ENCODE peak calls at places on chromosomes 3 and 15, in four cellular contexts. E is SK-N-SH, T is K562, W is GM12878. S is an unnamed sample.

GRCh38 chr15:85494035-85494793 is 113.8 kb downstream of the AKAP13 start:
- DNase-seq in W (no peak), T (no peak), E (no peak), S (no peak)

GRCh38 chr3:106566277-106566676 is 697.5 kb upstream of the CBLB start:
- DNase-seq in T (no peak), W (peak), E (no peak), S (no peak)

GRCh38 chr15:93048759-93049161 is 40.3 kb downstream of the RGMA start:
- DNase-seq in E (no peak), T (no peak), W (no peak), S (no peak)

GRCh38 chr3:72068621-72069020 is 283.7 kb upstream of the PROK2 start:
- DNase-seq in E (no peak), W (no peak), T (no peak), S (no peak)

GRCh38 chr3:66401578-66402382 is 99.0 kb downstream of the LRIG1 start:
- DNase-seq in T (no peak), E (no peak), W (no peak), S (no peak)

GRCh38 chr3:14863324-14864100 is 44.8 kb downstream of the FGD5 start:
- DNase-seq in E (no peak), W (no peak), T (no peak), S (no peak)

GRCh38 chr3:97984061-97984460 is 11.8 kb upstream of the RIOX2 start:
- DNase-seq in T (no peak), E (no peak), W (no peak), S (no peak)

GRCh38 chr15:72106068-72106467 is 11.9 kb downstream of the MYO9A start:
- DNase-seq in W (no peak), E (no peak), T (no peak), S (no peak)

GRCh38 chr15:62739082-62739481 is 303.5 kb upstream of the TPM1 start:
- DNase-seq in W (no peak), T (no peak), E (no peak), S (no peak)

GRCh38 chr15:67017318-67017717 is 48.1 kb upstream of the SMAD3 start:
- DNase-seq in W (no peak), E (no peak), T (no peak), S (no peak)

DNA sequence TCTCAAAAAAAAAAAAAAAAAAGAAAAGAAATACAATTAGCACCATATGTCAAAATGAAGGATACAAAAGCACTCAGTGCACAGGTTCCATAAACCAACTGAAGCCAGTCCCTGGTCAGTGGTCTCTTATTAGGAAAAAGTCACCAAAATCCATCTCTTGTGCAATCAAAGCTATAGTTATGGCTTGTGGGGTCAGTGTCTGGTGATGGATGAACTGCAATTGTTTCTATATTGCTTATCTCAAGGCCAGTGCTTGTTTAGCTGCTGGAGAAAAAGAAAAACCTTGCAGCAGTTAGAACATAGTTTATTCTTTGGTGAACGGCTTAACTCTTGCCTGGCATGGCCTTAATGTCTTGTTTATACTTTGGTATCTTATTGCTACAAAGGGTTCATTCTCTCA is 2.8 kb upstream of the UQCRC1 start:
- DNase-seq in T (no peak), W (no peak), E (no peak), S (no peak)
- TF ChIP-seq RFX5 in T (no peak), W (no peak), E (no peak), S (no peak)

GRCh38 chr3:124261301-124261700 is 269.4 kb upstream of the ROPN1 start:
- DNase-seq in E (no peak), W (no peak), T (no peak), S (no peak)
- TF ChIP-seq NRF1 in E (no peak), W (no peak), T (no peak), S (no peak)

GRCh38 chr3:11380314-11380713 is 108.1 kb downstream of the ATG7 start:
- DNase-seq in T (no peak), E (no peak), W (no peak), S (no peak)
- TF ChIP-seq RFX5 in T (no peak), E (no peak), W (no peak), S (no peak)

DNA sequence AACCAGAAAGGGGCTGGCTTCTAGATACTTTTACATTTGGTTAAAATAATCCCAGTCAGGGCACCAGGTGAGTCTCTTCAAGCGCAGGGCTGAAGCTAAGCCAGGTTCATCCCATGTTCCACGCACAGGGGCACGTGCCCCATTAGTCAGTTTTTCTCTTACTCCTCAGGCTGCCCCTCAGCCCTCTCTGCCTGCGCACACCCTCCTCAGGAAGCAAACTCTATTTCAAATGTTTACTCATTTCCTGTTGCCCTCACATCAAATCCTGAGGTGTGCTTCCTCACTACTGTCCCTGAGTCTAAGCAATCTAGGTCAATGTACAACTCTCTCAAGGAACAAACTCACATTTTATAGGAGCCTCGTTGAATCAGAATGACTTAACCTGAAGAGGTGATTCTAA is 48.5 kb downstream of the THBS1 start:
- DNase-seq in E (no peak), W (no peak), T (no peak), S (no peak)
- TF ChIP-seq NRF1 in E (no peak), W (no peak), T (no peak), S (no peak)

DNA sequence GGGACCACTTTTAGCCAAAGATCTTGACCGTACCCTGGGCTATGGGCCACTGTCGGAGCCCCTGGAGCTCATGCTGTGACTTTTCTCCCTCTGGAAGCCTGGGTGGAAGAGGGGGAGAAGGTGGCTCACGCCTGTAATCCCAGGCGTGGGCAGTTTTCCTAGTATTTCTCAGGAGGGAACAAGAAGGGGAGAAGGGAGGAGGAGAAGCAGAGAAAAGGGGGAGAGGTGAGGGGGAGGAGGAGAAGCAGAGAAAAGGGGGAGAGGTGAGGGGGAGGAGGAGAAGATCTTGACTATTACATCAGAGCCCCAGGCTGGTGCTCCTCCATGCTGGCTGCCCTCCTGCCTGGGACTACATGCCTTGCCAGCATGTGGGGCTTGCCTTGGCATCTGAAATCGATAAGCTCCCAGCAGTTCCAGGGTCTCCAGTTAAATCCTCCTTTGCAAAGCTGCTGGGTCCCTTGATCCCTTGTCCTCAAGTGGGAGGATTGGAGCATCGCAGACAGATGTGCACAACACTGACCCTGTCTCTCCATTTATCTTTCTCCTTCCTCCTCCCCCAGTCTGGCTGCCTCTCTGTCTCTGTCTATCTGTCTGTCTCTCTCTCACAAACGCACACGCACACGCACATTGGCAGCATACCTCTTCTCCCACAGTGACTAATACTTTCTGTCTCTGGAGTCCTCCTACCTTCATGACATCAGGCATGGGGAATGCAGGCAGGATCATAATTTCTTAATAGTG is 41.6 kb downstream of the MRAS start:
- DNase-seq in T (no peak), E (no peak), W (no peak), S (no peak)
- TF ChIP-seq RFX5 in T (no peak), E (no peak), W (no peak), S (no peak)

DNA sequence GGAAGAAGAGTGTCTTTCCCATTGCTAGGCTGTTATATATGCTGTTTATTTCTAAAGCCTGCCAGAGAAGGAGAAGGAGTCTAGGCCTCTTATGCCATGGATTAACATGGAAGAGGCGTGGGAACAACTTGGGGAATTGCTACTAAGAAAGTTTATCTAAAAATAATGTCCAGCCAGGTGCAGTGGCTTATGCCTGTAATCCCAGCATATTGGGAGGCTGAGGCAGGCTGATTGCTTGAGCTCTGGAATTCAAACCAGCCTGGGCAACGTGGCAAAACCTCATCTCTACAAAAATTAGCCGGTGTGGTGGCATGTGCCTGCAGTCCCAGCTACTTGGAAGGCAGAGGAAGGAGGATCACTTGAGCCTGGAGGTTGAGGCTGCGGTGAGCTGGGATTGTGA is 51.7 kb upstream of the ARPP19 start:
- DNase-seq in E (no peak), W (no peak), T (no peak), S (no peak)
- TF ChIP-seq NRF1 in E (no peak), W (no peak), T (no peak), S (no peak)

DNA sequence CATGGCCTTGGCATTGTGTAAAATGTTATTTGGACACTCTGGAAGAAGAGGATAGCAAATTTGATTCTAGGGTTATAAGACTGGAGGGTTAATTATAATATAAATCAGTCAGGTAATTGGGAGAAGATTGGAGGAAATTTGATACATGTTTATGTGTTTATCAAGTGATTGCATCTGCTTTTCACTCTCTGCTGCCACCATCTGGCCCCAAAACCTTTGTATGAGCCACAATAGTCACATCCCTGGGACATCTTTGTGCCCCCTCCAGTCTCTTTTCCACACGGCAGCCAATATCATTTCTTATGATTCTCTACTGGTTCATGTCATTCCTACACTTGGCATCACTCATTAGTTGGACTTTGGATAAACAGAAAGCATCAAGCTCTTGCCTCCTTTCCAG is 602.2 kb upstream of the SUCLG2 start:
- DNase-seq in E (peak), W (no peak), T (no peak), S (no peak)
- TF ChIP-seq RFX5 in E (no peak), W (no peak), T (no peak), S (no peak)

GRCh38 chr3:182567666-182568065 is 225.6 kb upstream of the ATP11B start:
- DNase-seq in W (no peak), T (no peak), E (no peak), S (no peak)
- TF ChIP-seq NRF1 in W (no peak), T (no peak), E (no peak), S (no peak)

S was measured in H1.